ENCODE peak calls at places on chromosomes 5 and 9, in five cellular contexts. G is ecto neural progenitor cell; J is stimulated activated CD4-positive, alpha-beta T cell treated with anti-CD3 and anti-CD28 coated beads, Interleukin-1b, Interleukin-23, amount 100 ng/mL, for 4 hours; L is activated CD8-positive, alpha-beta memory T cell treated with anti-CD3 and anti-CD28 coated beads for 48 hours; Y is iris pigment epithelial cell. Q is an unnamed sample.

GRCh38 chr5:145510324-145510723 is 324.8 kb downstream of the PRELID2 start:
- DNase-seq in L (no peak), Y (peak; percentile 81), J (no peak), G (no peak), Q (no peak)

GRCh38 chr5:174767670-174768069 is 43.3 kb downstream of the MSX2 start:
- DNase-seq in G (no peak), J (no peak), Y (no peak), L (no peak), Q (no peak)

GRCh38 chr5:82295144-82295543 is 17.0 kb upstream of the RPS23 start:
- DNase-seq in J (no peak), Y (peak; percentile 11), L (no peak), G (no peak), Q (no peak)

GRCh38 chr5:172777381-172778222 is 6.6 kb upstream of the DUSP1 start:
- DNase-seq in L (peak; percentile 58), Y (peak; percentile 88), J (peak; percentile 63), G (no peak), Q (no peak)

GRCh38 chr9:94668424-94668916 is 29.2 kb upstream of the FBP1 start:
- DNase-seq in G (no peak), Y (no peak), J (no peak), L (no peak), Q (no peak)

GRCh38 chr9:130298663-130299279 is 33.2 kb downstream of the HMCN2 start:
- DNase-seq in J (no peak), L (no peak), G (peak; percentile 71), Y (no peak), Q (no peak)

GRCh38 chr5:75338408-75338807 is 1.4 kb downstream of the HMGCR start:
- DNase-seq in G (no peak), L (no peak), Y (no peak), J (no peak), Q (no peak)

GRCh38 chr9:100440071-100440470 is 13.1 kb downstream of the MSANTD3 start:
- DNase-seq in Y (peak; percentile 54), G (no peak), L (no peak), J (no peak), Q (no peak)

GRCh38 chr9:87212563-87213154 is 265.4 kb upstream of the GAS1 start:
- DNase-seq in G (no peak), J (no peak), Y (peak; percentile 51), L (no peak), Q (no peak)

GRCh38 chr9:136502940-136503550 is 20.2 kb upstream of the SEC16A start:
- DNase-seq in Y (no peak), L (no peak), G (no peak), J (no peak), Q (no peak)

GRCh38 chr9:131117111-131117761 is 8.2 kb upstream of the NUP214 start:
- DNase-seq in G (no peak), J (no peak), L (no peak), Y (no peak), Q (no peak)

GRCh38 chr5:37471666-37472197 is 92.6 kb downstream of the WDR70 start:
- DNase-seq in Y (no peak), G (no peak), L (no peak), J (no peak), Q (no peak)

GRCh38 chr9:70552561-70552960 is 138.1 kb upstream of the KLF9 start:
- DNase-seq in J (no peak), G (no peak), L (no peak), Y (no peak), Q (no peak)

GRCh38 chr5:167912944-167913343 is 378.5 kb upstream of the WWC1 start:
- DNase-seq in G (no peak), L (no peak), Y (peak; percentile 6), J (no peak), Q (no peak)

GRCh38 chr9:26331223-26331622 is 561.4 kb downstream of the CAAP1 start:
- DNase-seq in J (no peak), G (no peak), Y (no peak), L (no peak), Q (no peak)

GRCh38 chr9:132135456-132135855 is 26.4 kb upstream of the NTNG2 start:
- DNase-seq in Y (no peak), L (no peak), G (no peak), J (no peak), Q (no peak)

GRCh38 chr9:14423816-14424261 is 109.9 kb upstream of the NFIB start:
- DNase-seq in Y (peak; percentile 70), L (no peak), J (no peak), G (no peak), Q (no peak)

GRCh38 chr5:157497875-157498611 is 38.0 kb downstream of the NIPAL4 start:
- DNase-seq in G (no peak), L (no peak), Y (no peak), J (no peak), Q (no peak)

GRCh38 chr9:5630038-5630507 is 1.2 kb downstream of the RIC1 start:
- DNase-seq in G (no peak), Y (peak; percentile 55), L (no peak), J (no peak), Q (no peak)

GRCh38 chr5:167219296-167219695 is 1072.1 kb upstream of the WWC1 start:
- DNase-seq in J (no peak), L (no peak), Y (no peak), G (no peak), Q (no peak)

GRCh38 chr5:29016067-29016466 is 1977.7 kb upstream of the CDH9 start:
- DNase-seq in L (no peak), Y (no peak), J (no peak), G (no peak), Q (no peak)

GRCh38 chr9:121776009-121776738 is 124.7 kb downstream of the DAB2IP start:
- DNase-seq in Y (no peak), G (no peak), J (no peak), L (no peak), Q (no peak)

GRCh38 chr5:1293997-1294838 is 650 bp downstream of the TERT start:
- DNase-seq in J (no peak), Y (no peak), G (peak; percentile 63), L (no peak), Q (no peak)